ENCODE peak calls at places on chromosomes 16 and 17, in eight cellular contexts. G, V, W, T, L, U, H and K are unnamed samples.

GRCh38 chr17:12050646-12051225 is 30.1 kb downstream of the MAP2K4 start:
- DNase-seq in V (no peak), U (no peak), W (no peak), G (no peak), L (no peak), H (no peak), T (no peak), K (no peak)

GRCh38 chr16:1972490-1972877 is 631 bp downstream of the TBL3 start:
- DNase-seq in W (no peak), H (no peak), L (no peak), G (peak), V (peak), T (no peak), U (no peak), K (no peak)

GRCh38 chr17:47698749-47699535 is 5.0 kb downstream of the TBKBP1 start:
- DNase-seq in W (peak), H (peak), V (peak), L (peak), G (peak), U (no peak), T (no peak), K (peak)

GRCh38 chr17:51487947-51488346 is 227.6 kb downstream of the UTP18 start:
- DNase-seq in V (peak), T (peak), L (peak), W (no peak), H (no peak), G (no peak), U (no peak), K (no peak)

GRCh38 chr17:9935408-9935807 is 30.3 kb upstream of the RCVRN start:
- DNase-seq in H (no peak), V (no peak), U (no peak), L (no peak), T (no peak), G (no peak), W (no peak), K (no peak)

GRCh38 chr17:42342242-42343008 is 45.8 kb downstream of the STAT3 start:
- DNase-seq in U (no peak), W (no peak), H (no peak), L (peak), T (no peak), G (no peak), V (peak), K (no peak)

GRCh38 chr17:49235896-49236295 is 5.3 kb upstream of the PHOSPHO1 start:
- DNase-seq in W (no peak), L (no peak), U (no peak), V (no peak), T (no peak), H (no peak), G (no peak), K (no peak)

GRCh38 chr17:31008374-31009035 is 37.7 kb downstream of the RNF135 start:
- DNase-seq in W (peak), U (no peak), H (peak), T (peak), L (peak), G (peak), V (peak), K (peak)

GRCh38 chr16:69477546-69477945 is 53.1 kb downstream of the CYB5B start:
- DNase-seq in W (no peak), V (no peak), G (no peak), T (no peak), U (no peak), L (no peak), H (no peak), K (no peak)

GRCh38 chr16:2467301-2468141 is 3.6 kb upstream of the NTN3 start:
- DNase-seq in T (no peak), L (no peak), H (no peak), W (peak), G (peak), U (no peak), V (peak), K (peak)

GRCh38 chr17:70084476-70084875 is 9.5 kb downstream of the KCNJ16 start:
- DNase-seq in V (no peak), L (no peak), T (no peak), G (no peak), W (no peak), U (no peak), H (no peak), K (no peak)

GRCh38 chr16:27628216-27628945 is 78.4 kb downstream of the KATNIP start:
- DNase-seq in T (no peak), V (no peak), G (peak), L (no peak), U (no peak), W (no peak), H (no peak), K (no peak)

GRCh38 chr16:86381491-86381890 is 128.8 kb upstream of the FOXF1 start:
- DNase-seq in U (no peak), T (no peak), W (no peak), L (no peak), G (no peak), H (no peak), V (no peak), K (no peak)

GRCh38 chr17:83103200-83103937 is 24.0 kb downstream of the METRNL start:
- DNase-seq in G (no peak), W (no peak), V (peak), U (no peak), T (peak), L (no peak), H (no peak), K (no peak)

GRCh38 chr16:29820271-29820701 is at the start of gene MVP:
- DNase-seq in G (peak), H (no peak), W (peak), U (no peak), T (no peak), V (peak), L (peak), K (peak)

GRCh38 chr16:63617047-63617989 is 1504.5 kb downstream of the CDH11 start:
- DNase-seq in H (no peak), T (no peak), V (no peak), G (peak), W (no peak), L (no peak), U (no peak), K (no peak)

GRCh38 chr17:64774888-64775600 is 112.9 kb upstream of the SMURF2 start:
- DNase-seq in W (no peak), G (no peak), H (no peak), T (no peak), V (no peak), L (no peak), U (no peak), K (no peak)

GRCh38 chr17:19341211-19341631 is 21.3 kb downstream of the B9D1 start:
- DNase-seq in G (no peak), W (no peak), U (no peak), H (no peak), T (no peak), V (no peak), L (no peak), K (no peak)

GRCh38 chr17:19464033-19465026 is 53.3 kb downstream of the RNF112 start:
- DNase-seq in T (no peak), H (no peak), G (no peak), L (no peak), U (no peak), V (no peak), W (no peak), K (no peak)

GRCh38 chr17:36602030-36602737 is 801 bp downstream of the MRM1 start:
- DNase-seq in T (no peak), V (peak), G (peak), W (no peak), U (no peak), H (no peak), L (peak), K (no peak)

GRCh38 chr17:59839646-59840328 is 53.0 kb downstream of the TUBD1 start:
- DNase-seq in U (no peak), V (no peak), G (no peak), H (no peak), T (no peak), L (peak), W (no peak), K (no peak)

GRCh38 chr16:68200120-68200783 is 35.7 kb downstream of the ESRP2 start:
- DNase-seq in T (no peak), H (no peak), U (no peak), V (no peak), L (no peak), G (no peak), W (no peak), K (peak)

GRCh38 chr17:4944554-4945175 is 3.7 kb downstream of the PFN1 start:
- DNase-seq in L (no peak), H (no peak), W (no peak), V (peak), G (no peak), T (no peak), U (no peak), K (peak)

GRCh38 chr17:38710603-38710962 is 5.5 kb downstream of the MLLT6 start:
- DNase-seq in H (no peak), G (no peak), V (no peak), T (no peak), W (no peak), L (no peak), U (no peak), K (no peak)

GRCh38 chr16:70777496-70777895 is 23.5 kb downstream of the VAC14 start:
- DNase-seq in V (no peak), G (no peak), H (no peak), L (no peak), T (no peak), U (no peak), W (no peak), K (no peak)

GRCh38 chr17:4966844-4967538 is 626 bp downstream of the SPAG7 start:
- DNase-seq in U (peak), L (peak), W (peak), T (peak), V (peak), H (peak), G (peak), K (peak)

GRCh38 chr17:57489321-57489720 is 233.0 kb downstream of the MSI2 start:
- DNase-seq in V (no peak), G (no peak), L (no peak), U (no peak), H (no peak), W (no peak), T (no peak), K (no peak)

GRCh38 chr16:65111306-65111705 is 10.6 kb downstream of the CDH11 start:
- DNase-seq in L (no peak), W (no peak), U (no peak), V (no peak), G (no peak), H (no peak), T (no peak), K (no peak)

GRCh38 chr16:77657016-77657415 is 65.3 kb upstream of the NUDT7 start:
- DNase-seq in G (no peak), W (no peak), V (peak), U (no peak), L (peak), H (no peak), T (peak), K (no peak)

GRCh38 chr17:79707931-79708891 is 22.5 kb upstream of the ENPP7 start:
- DNase-seq in L (peak), U (no peak), G (peak), H (peak), W (peak), V (peak), T (no peak), K (peak)

GRCh38 chr17:78359936-78360370 is at the start of gene SOCS3:
- DNase-seq in T (peak), G (peak), V (peak), L (peak), W (peak), U (no peak), H (peak), K (peak)

GRCh38 chr16:67943256-67943618 is 683 bp downstream of the LCAT start:
- DNase-seq in G (no peak), U (no peak), L (no peak), H (no peak), T (no peak), W (no peak), V (no peak), K (no peak)

GRCh38 chr16:87288753-87289362 is 28.3 kb downstream of the C16orf95 start:
- DNase-seq in L (no peak), G (no peak), H (no peak), V (no peak), T (no peak), U (no peak), W (no peak), K (no peak)

GRCh38 chr16:30750876-30751465 is 2.7 kb downstream of the PHKG2 start:
- DNase-seq in U (no peak), W (no peak), H (no peak), T (no peak), L (no peak), G (no peak), V (no peak), K (no peak)

GRCh38 chr16:4820652-4821051 is 18.2 kb upstream of the ROGDI start:
- DNase-seq in H (no peak), V (no peak), T (no peak), G (no peak), U (no peak), W (no peak), L (no peak), K (no peak)

GRCh38 chr17:49061524-49061943 is 64.3 kb downstream of the IGF2BP1 start:
- DNase-seq in V (no peak), H (no peak), W (no peak), G (no peak), U (no peak), L (no peak), T (no peak), K (no peak)

GRCh38 chr17:77957215-77957868 is 1.2 kb upstream of the TNRC6C start:
- DNase-seq in L (peak), W (no peak), H (no peak), G (peak), U (no peak), V (peak), T (no peak), K (no peak)

GRCh38 chr17:82228278-82228841 is 482 bp upstream of the SLC16A3 start:
- DNase-seq in H (no peak), W (no peak), G (peak), T (no peak), L (peak), V (peak), U (no peak), K (peak)